ENCODE peak calls at places on chromosomes 13 and 19, in four cellular contexts. P is HT-29, K is head of caudate nucleus, M is BE2C. G is an unnamed sample.

GRCh38 chr19:12721656-12722565 is 1.8 kb downstream of the TNPO2 start:
- DNase-seq in P (peak), K (peak), M (peak), G (peak)

GRCh38 chr19:5031231-5032100 is 62.6 kb downstream of the KDM4B start:
- DNase-seq in P (peak), K (peak), M (peak), G (peak)

GRCh38 chr19:49069026-49069425 is 3.5 kb downstream of the KCNA7 start:
- DNase-seq in P (no peak), K (no peak), M (no peak), G (no peak)

GRCh38 chr19:57191141-57192063 is at the start of gene ZNF264:
- DNase-seq in P (peak), K (peak), M (peak), G (peak)

GRCh38 chr13:99206873-99207272 is 6.2 kb downstream of the UBAC2 start:
- DNase-seq in P (no peak), K (no peak), M (no peak), G (no peak)

GRCh38 chr19:35716735-35716984 is 1.1 kb upstream of the KMT2B start:
- DNase-seq in P (no peak), K (no peak), M (no peak), G (no peak)

GRCh38 chr13:33285420-33286124 is at the start of gene STARD13:
- DNase-seq in P (peak), K (peak), M (peak), G (peak)

GRCh38 chr13:49669735-49670309 is 21.5 kb downstream of the EBPL start:
- DNase-seq in P (peak), K (peak), M (peak), G (peak)

GRCh38 chr19:10238172-10238783 is 7.1 kb upstream of the S1PR2 start:
- DNase-seq in P (peak), K (no peak), M (no peak), G (no peak)

GRCh38 chr13:42047561-42048322 is 706 bp upstream of the DGKH start:
- DNase-seq in P (peak), K (peak), M (peak), G (peak)

GRCh38 chr13:22256111-22256639 is 585.3 kb downstream of the FGF9 start:
- DNase-seq in P (peak), K (no peak), M (no peak), G (no peak)

GRCh38 chr19:16457954-16458331 is 13.8 kb downstream of the EPS15L1 start:
- DNase-seq in P (no peak), K (no peak), M (no peak), G (no peak)

GRCh38 chr13:49253310-49253709 is 5.6 kb downstream of the CDADC1 start:
- DNase-seq in P (no peak), K (no peak), M (no peak), G (no peak)

GRCh38 chr19:15469513-15470297 is 5.4 kb upstream of the RASAL3 start:
- DNase-seq in P (no peak), K (no peak), M (no peak), G (no peak)

GRCh38 chr19:57053401-57053800 is 66.4 kb upstream of the USP29 start:
- DNase-seq in P (no peak), K (peak), M (no peak), G (no peak)

GRCh38 chr19:20776083-20777076 is at the start of gene ZNF66:
- DNase-seq in P (peak), K (peak), M (peak), G (peak)

GRCh38 chr13:85538957-85539356 is 260.3 kb downstream of the SLITRK6 start:
- DNase-seq in P (no peak), K (no peak), M (no peak), G (no peak)

GRCh38 chr13:90867336-90867683 is 480.2 kb upstream of the MIR17HG start:
- DNase-seq in P (peak), K (peak), M (peak), G (peak)

GRCh38 chr13:68050746-68051145 is 820.6 kb upstream of the PCDH9 start:
- DNase-seq in P (no peak), K (no peak), M (no peak), G (no peak)

GRCh38 chr13:20525144-20525600 is 485 bp downstream of the CRYL1 start:
- DNase-seq in P (peak), K (peak), M (no peak), G (no peak)

GRCh38 chr13:106630650-106631049 is 62.7 kb upstream of the ARGLU1 start:
- DNase-seq in P (no peak), K (no peak), M (no peak), G (no peak)

GRCh38 chr13:49610176-49610575 is 18.1 kb upstream of the ARL11 start:
- DNase-seq in P (no peak), K (no peak), M (peak), G (peak)

GRCh38 chr19:50772408-50773311 is 2.4 kb downstream of the GPR32 start:
- DNase-seq in P (peak), K (no peak), M (no peak), G (peak)

GRCh38 chr19:3176715-3177501 is 1.7 kb upstream of the S1PR4 start:
- DNase-seq in P (peak), K (no peak), M (no peak), G (no peak)

GRCh38 chr13:108427355-108427754 is 157.8 kb downstream of the TNFSF13B start:
- DNase-seq in P (no peak), K (peak), M (no peak), G (no peak)

GRCh38 chr13:97855570-97855970 is 97.9 kb upstream of the IPO5 start:
- DNase-seq in P (peak), K (peak), M (peak), G (peak)